ENCODE peak calls at places on chromosomes 2 and 18, in ten cellular contexts. One of them, this sample, is unnamed.
A peak's percentile ranks its signal among the peaks of the same experiment; 100 is the strongest.

GRCh38 chr18:48946329-48946835 is 4.4 kb downstream of the SMAD7 start:
- DNase-seq in progenitor cell of endocrine pancreas: no peak
- DNase-seq in chondrocyte: no peak
- DNase-seq in mesothelial cell of epicardium: no peak
- DNase-seq in K562: no peak
- DNase-seq in kidney epithelial cell: no peak
- DNase-seq in AG04449: no peak
- DNase-seq in Peyer's patch: no peak
- DNase-seq in cardiac muscle cell: peak; percentile 64
- DNase-seq in brain microvascular endothelial cell: no peak
- DNase-seq in this sample: no peak

GRCh38 chr2:189683348-189683747 is 8.9 kb downstream of the ANKAR start:
- DNase-seq in progenitor cell of endocrine pancreas: no peak
- DNase-seq in chondrocyte: no peak
- DNase-seq in mesothelial cell of epicardium: no peak
- DNase-seq in K562: no peak
- DNase-seq in kidney epithelial cell: no peak
- DNase-seq in AG04449: no peak
- DNase-seq in Peyer's patch: no peak
- DNase-seq in cardiac muscle cell: no peak
- DNase-seq in brain microvascular endothelial cell: no peak
- DNase-seq in this sample: no peak

GRCh38 chr18:2855560-2856350 is 8.9 kb downstream of the EMILIN2 start:
- DNase-seq in progenitor cell of endocrine pancreas: no peak
- DNase-seq in chondrocyte: no peak
- DNase-seq in mesothelial cell of epicardium: no peak
- DNase-seq in K562: no peak
- DNase-seq in kidney epithelial cell: no peak
- DNase-seq in AG04449: no peak
- DNase-seq in Peyer's patch: no peak
- DNase-seq in cardiac muscle cell: no peak
- DNase-seq in brain microvascular endothelial cell: no peak
- DNase-seq in this sample: no peak

GRCh38 chr2:7467782-7468447 is 550.7 kb downstream of the RNF144A start:
- DNase-seq in progenitor cell of endocrine pancreas: no peak
- DNase-seq in chondrocyte: no peak
- DNase-seq in mesothelial cell of epicardium: no peak
- DNase-seq in K562: no peak
- DNase-seq in kidney epithelial cell: no peak
- DNase-seq in AG04449: no peak
- DNase-seq in Peyer's patch: no peak
- DNase-seq in cardiac muscle cell: no peak
- DNase-seq in brain microvascular endothelial cell: no peak
- DNase-seq in this sample: no peak

GRCh38 chr2:212956665-212957064 is 194.7 kb downstream of the IKZF2 start:
- DNase-seq in progenitor cell of endocrine pancreas: no peak
- DNase-seq in chondrocyte: no peak
- DNase-seq in mesothelial cell of epicardium: no peak
- DNase-seq in K562: no peak
- DNase-seq in kidney epithelial cell: no peak
- DNase-seq in AG04449: no peak
- DNase-seq in Peyer's patch: no peak
- DNase-seq in cardiac muscle cell: no peak
- DNase-seq in brain microvascular endothelial cell: no peak
- DNase-seq in this sample: no peak

GRCh38 chr18:45291616-45292612 is 323.4 kb upstream of the SLC14A2 start:
- DNase-seq in progenitor cell of endocrine pancreas: no peak
- DNase-seq in chondrocyte: no peak
- DNase-seq in mesothelial cell of epicardium: no peak
- DNase-seq in K562: no peak
- DNase-seq in kidney epithelial cell: peak; percentile 39
- DNase-seq in AG04449: no peak
- DNase-seq in Peyer's patch: no peak
- DNase-seq in cardiac muscle cell: peak; percentile 18
- DNase-seq in brain microvascular endothelial cell: peak; percentile 54
- DNase-seq in this sample: no peak

GRCh38 chr2:143856973-143857372 is 662.9 kb downstream of the ZEB2 start:
- DNase-seq in progenitor cell of endocrine pancreas: no peak
- DNase-seq in chondrocyte: no peak
- DNase-seq in mesothelial cell of epicardium: no peak
- DNase-seq in K562: no peak
- DNase-seq in kidney epithelial cell: no peak
- DNase-seq in AG04449: peak; percentile 21
- DNase-seq in Peyer's patch: no peak
- DNase-seq in cardiac muscle cell: no peak
- DNase-seq in brain microvascular endothelial cell: no peak
- DNase-seq in this sample: no peak

GRCh38 chr18:961644-962355 is 57.1 kb downstream of the ADCYAP1 start:
- DNase-seq in progenitor cell of endocrine pancreas: no peak
- DNase-seq in chondrocyte: no peak
- DNase-seq in mesothelial cell of epicardium: no peak
- DNase-seq in K562: peak; percentile 62
- DNase-seq in kidney epithelial cell: no peak
- DNase-seq in AG04449: no peak
- DNase-seq in Peyer's patch: no peak
- DNase-seq in cardiac muscle cell: peak; percentile 74
- DNase-seq in brain microvascular endothelial cell: peak; percentile 43
- DNase-seq in this sample: no peak

GRCh38 chr2:207725815-207726578 is 14.6 kb downstream of the CCNYL1 start:
- DNase-seq in progenitor cell of endocrine pancreas: no peak
- DNase-seq in chondrocyte: no peak
- DNase-seq in mesothelial cell of epicardium: no peak
- DNase-seq in K562: no peak
- DNase-seq in kidney epithelial cell: no peak
- DNase-seq in AG04449: no peak
- DNase-seq in Peyer's patch: no peak
- DNase-seq in cardiac muscle cell: no peak
- DNase-seq in brain microvascular endothelial cell: no peak
- DNase-seq in this sample: no peak

GRCh38 chr18:61851279-61851678 is 41.5 kb downstream of the RNF152 start:
- DNase-seq in progenitor cell of endocrine pancreas: no peak
- DNase-seq in chondrocyte: no peak
- DNase-seq in mesothelial cell of epicardium: no peak
- DNase-seq in K562: no peak
- DNase-seq in kidney epithelial cell: no peak
- DNase-seq in AG04449: no peak
- DNase-seq in Peyer's patch: no peak
- DNase-seq in cardiac muscle cell: no peak
- DNase-seq in brain microvascular endothelial cell: no peak
- DNase-seq in this sample: no peak

GRCh38 chr2:152336103-152336853 is 1.3 kb downstream of the FMNL2 start:
- DNase-seq in progenitor cell of endocrine pancreas: peak; percentile 19
- DNase-seq in chondrocyte: no peak
- DNase-seq in mesothelial cell of epicardium: peak; percentile 24
- DNase-seq in K562: no peak
- DNase-seq in kidney epithelial cell: no peak
- DNase-seq in AG04449: no peak
- DNase-seq in Peyer's patch: no peak
- DNase-seq in cardiac muscle cell: peak; percentile 57
- DNase-seq in brain microvascular endothelial cell: peak; percentile 34
- DNase-seq in this sample: peak; percentile 83

DNA sequence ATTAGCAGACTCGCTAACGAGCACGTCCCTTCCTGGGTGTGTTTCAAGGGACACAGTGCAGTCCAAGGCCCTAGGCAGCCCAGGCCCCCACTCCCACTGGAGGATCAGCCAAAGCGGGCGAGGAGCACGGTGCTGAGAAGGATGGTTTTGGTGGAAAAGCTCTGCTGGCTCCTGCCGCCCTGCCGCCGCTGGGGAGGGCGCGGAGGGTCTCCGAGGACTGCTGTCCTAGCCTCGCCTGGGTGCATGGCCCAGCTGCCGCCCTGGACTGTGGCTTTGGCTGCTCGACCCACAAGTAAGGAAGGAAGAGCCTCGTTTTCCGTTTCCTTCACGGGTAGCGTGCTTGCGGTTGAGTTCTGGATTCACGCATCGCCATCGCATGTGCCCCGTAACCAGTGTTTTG is 79.9 kb downstream of the MTCL1 start:
- DNase-seq in progenitor cell of endocrine pancreas: no peak
- DNase-seq in chondrocyte: no peak
- DNase-seq in mesothelial cell of epicardium: no peak
- DNase-seq in K562: no peak
- DNase-seq in kidney epithelial cell: no peak
- DNase-seq in AG04449: no peak
- DNase-seq in Peyer's patch: no peak
- DNase-seq in cardiac muscle cell: no peak
- DNase-seq in brain microvascular endothelial cell: no peak
- DNase-seq in this sample: no peak
- TF ChIP-seq CTCF in progenitor cell of endocrine pancreas: no peak
- TF ChIP-seq CTCF in chondrocyte: no peak
- TF ChIP-seq CTCF in mesothelial cell of epicardium: no peak
- TF ChIP-seq CTCF in K562: no peak
- TF ChIP-seq CTCF in kidney epithelial cell: no peak
- TF ChIP-seq CTCF in AG04449: no peak
- TF ChIP-seq CTCF in Peyer's patch: no peak
- TF ChIP-seq CTCF in cardiac muscle cell: no peak
- TF ChIP-seq CTCF in brain microvascular endothelial cell: no peak
- TF ChIP-seq CTCF in this sample: no peak

GRCh38 chr2:39730276-39730675 is 48.8 kb downstream of the THUMPD2 start:
- DNase-seq in progenitor cell of endocrine pancreas: no peak
- DNase-seq in chondrocyte: no peak
- DNase-seq in mesothelial cell of epicardium: no peak
- DNase-seq in K562: no peak
- DNase-seq in kidney epithelial cell: no peak
- DNase-seq in AG04449: no peak
- DNase-seq in Peyer's patch: no peak
- DNase-seq in cardiac muscle cell: no peak
- DNase-seq in brain microvascular endothelial cell: no peak
- DNase-seq in this sample: no peak

GRCh38 chr2:39728941-39729351 is 50.1 kb downstream of the THUMPD2 start:
- DNase-seq in progenitor cell of endocrine pancreas: peak; percentile 15
- DNase-seq in chondrocyte: no peak
- DNase-seq in mesothelial cell of epicardium: no peak
- DNase-seq in K562: peak; percentile 50
- DNase-seq in kidney epithelial cell: no peak
- DNase-seq in AG04449: no peak
- DNase-seq in Peyer's patch: no peak
- DNase-seq in cardiac muscle cell: peak; percentile 60
- DNase-seq in brain microvascular endothelial cell: peak; percentile 51
- DNase-seq in this sample: no peak

GRCh38 chr2:39732492-39732891 is 46.6 kb downstream of the THUMPD2 start:
- DNase-seq in progenitor cell of endocrine pancreas: no peak
- DNase-seq in chondrocyte: no peak
- DNase-seq in mesothelial cell of epicardium: no peak
- DNase-seq in K562: no peak
- DNase-seq in kidney epithelial cell: no peak
- DNase-seq in AG04449: no peak
- DNase-seq in Peyer's patch: no peak
- DNase-seq in cardiac muscle cell: peak; percentile 30
- DNase-seq in brain microvascular endothelial cell: no peak
- DNase-seq in this sample: no peak

GRCh38 chr2:39731546-39731945 is 47.5 kb downstream of the THUMPD2 start:
- DNase-seq in progenitor cell of endocrine pancreas: no peak
- DNase-seq in chondrocyte: no peak
- DNase-seq in mesothelial cell of epicardium: no peak
- DNase-seq in K562: no peak
- DNase-seq in kidney epithelial cell: no peak
- DNase-seq in AG04449: no peak
- DNase-seq in Peyer's patch: no peak
- DNase-seq in cardiac muscle cell: no peak
- DNase-seq in brain microvascular endothelial cell: no peak
- DNase-seq in this sample: no peak

DNA sequence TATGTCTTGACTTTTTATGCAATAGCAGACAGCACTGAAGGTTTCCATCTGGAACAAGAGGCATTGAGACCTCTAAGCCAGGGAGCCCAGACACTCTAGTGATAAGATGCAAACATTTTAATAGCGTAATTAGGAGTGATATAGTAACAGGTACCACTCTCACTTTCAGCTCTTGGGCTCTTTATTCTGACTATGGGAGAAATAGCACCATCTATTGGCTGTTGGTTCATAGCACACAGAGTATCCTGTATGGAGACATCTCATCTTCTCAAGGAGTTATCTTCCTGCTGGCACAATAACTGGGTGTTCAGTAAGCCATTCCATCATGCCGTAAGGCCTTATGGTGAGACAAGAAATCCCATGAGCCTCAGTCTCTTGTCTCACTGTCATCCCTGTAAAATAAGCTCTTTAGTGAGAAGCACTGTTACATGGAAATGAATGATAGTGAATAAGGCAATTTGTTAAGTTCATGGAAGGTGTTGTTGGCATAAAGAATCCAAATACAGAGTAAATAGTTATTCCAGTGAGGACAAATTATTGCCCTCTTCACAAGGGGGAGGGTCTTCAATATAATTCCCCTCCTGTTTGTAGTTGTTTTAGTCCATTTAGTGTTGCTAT is 48.3 kb downstream of the THUMPD2 start:
- DNase-seq in progenitor cell of endocrine pancreas: no peak
- DNase-seq in chondrocyte: no peak
- DNase-seq in mesothelial cell of epicardium: no peak
- DNase-seq in K562: peak; percentile 23
- DNase-seq in kidney epithelial cell: no peak
- DNase-seq in AG04449: no peak
- DNase-seq in Peyer's patch: no peak
- DNase-seq in cardiac muscle cell: peak; percentile 49
- DNase-seq in brain microvascular endothelial cell: peak; percentile 29
- DNase-seq in this sample: no peak
- TF ChIP-seq CTCF in progenitor cell of endocrine pancreas: peak; percentile 68
- TF ChIP-seq CTCF in chondrocyte: peak; percentile 74
- TF ChIP-seq CTCF in mesothelial cell of epicardium: no peak
- TF ChIP-seq CTCF in K562: peak; percentile 65
- TF ChIP-seq CTCF in kidney epithelial cell: peak; percentile 47
- TF ChIP-seq CTCF in AG04449: peak; percentile 41
- TF ChIP-seq CTCF in Peyer's patch: peak; percentile 51
- TF ChIP-seq CTCF in cardiac muscle cell: peak; percentile 70
- TF ChIP-seq CTCF in brain microvascular endothelial cell: peak; percentile 61
- TF ChIP-seq CTCF in this sample: peak; percentile 51

GRCh38 chr2:98730851-98731708 is at the start of gene MGAT4A:
- DNase-seq in progenitor cell of endocrine pancreas: peak; percentile 58
- DNase-seq in chondrocyte: no peak
- DNase-seq in mesothelial cell of epicardium: peak; percentile 49
- DNase-seq in K562: peak; percentile 93
- DNase-seq in kidney epithelial cell: no peak
- DNase-seq in AG04449: no peak
- DNase-seq in Peyer's patch: peak; percentile 79
- DNase-seq in cardiac muscle cell: peak; percentile 47
- DNase-seq in brain microvascular endothelial cell: no peak
- DNase-seq in this sample: peak; percentile 95
- TF ChIP-seq CTCF in progenitor cell of endocrine pancreas: no peak
- TF ChIP-seq CTCF in chondrocyte: no peak
- TF ChIP-seq CTCF in mesothelial cell of epicardium: no peak
- TF ChIP-seq CTCF in K562: no peak
- TF ChIP-seq CTCF in kidney epithelial cell: no peak
- TF ChIP-seq CTCF in AG04449: no peak
- TF ChIP-seq CTCF in Peyer's patch: peak; percentile 31
- TF ChIP-seq CTCF in cardiac muscle cell: no peak
- TF ChIP-seq CTCF in brain microvascular endothelial cell: no peak
- TF ChIP-seq CTCF in this sample: no peak

DNA sequence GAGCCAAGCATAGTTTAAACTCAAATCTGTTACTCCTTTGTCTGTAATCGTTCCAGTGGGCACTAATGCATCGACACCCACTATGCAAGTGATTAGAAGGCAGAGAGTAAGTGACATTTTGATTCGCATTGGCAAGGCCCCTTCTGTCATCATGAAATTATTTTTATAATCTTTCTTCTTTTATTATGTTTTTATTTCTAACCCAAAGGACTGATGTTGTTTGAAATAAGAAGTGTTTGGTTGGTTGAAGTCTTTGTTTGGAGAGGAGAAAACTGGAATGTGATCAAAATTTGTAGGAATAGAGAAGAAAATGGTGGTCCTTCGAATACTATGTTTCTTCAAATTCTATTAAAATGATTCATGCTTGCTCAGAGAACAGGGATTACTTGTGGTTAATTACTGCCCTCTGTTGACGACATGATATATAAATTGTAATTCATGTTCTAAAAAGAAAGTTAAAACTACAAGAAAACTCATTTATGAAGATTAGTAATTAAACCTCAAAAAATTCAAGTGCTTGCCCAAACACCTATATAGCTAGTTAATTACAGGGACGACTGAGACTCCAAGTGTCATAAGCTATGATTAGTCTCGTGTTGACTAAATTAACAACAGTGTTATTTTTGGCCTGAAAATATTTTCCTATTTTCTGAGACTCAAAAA is 26.4 kb upstream of the TFPI start:
- DNase-seq in progenitor cell of endocrine pancreas: no peak
- DNase-seq in chondrocyte: no peak
- DNase-seq in mesothelial cell of epicardium: no peak
- DNase-seq in K562: peak; percentile 19
- DNase-seq in kidney epithelial cell: peak; percentile 37
- DNase-seq in AG04449: no peak
- DNase-seq in Peyer's patch: no peak
- DNase-seq in cardiac muscle cell: peak; percentile 88
- DNase-seq in brain microvascular endothelial cell: no peak
- DNase-seq in this sample: no peak
- TF ChIP-seq CTCF in progenitor cell of endocrine pancreas: peak; percentile 57
- TF ChIP-seq CTCF in chondrocyte: peak; percentile 79
- TF ChIP-seq CTCF in mesothelial cell of epicardium: no peak
- TF ChIP-seq CTCF in K562: peak; percentile 44
- TF ChIP-seq CTCF in kidney epithelial cell: peak; percentile 25
- TF ChIP-seq CTCF in AG04449: peak; percentile 12
- TF ChIP-seq CTCF in Peyer's patch: peak; percentile 74
- TF ChIP-seq CTCF in cardiac muscle cell: peak; percentile 33
- TF ChIP-seq CTCF in brain microvascular endothelial cell: no peak
- TF ChIP-seq CTCF in this sample: peak; percentile 6

This sample was measured in spleen.